ENCODE peak calls at places on chromosomes 11 and 22, in seven cellular contexts. R is neural progenitor cell, D is PC-3, U is GM23338, K is SK-N-SH, F is GM23248, B is MM.1S. T is an unnamed sample. For H3F3A, the result is how much of the 10 kb centered on the place peaks cover.

GRCh38 chr11:10931761-10932700 is 74.2 kb upstream of the ZBED5 start:
- DNase-seq in R (peak), D (peak), U (peak), K (no peak), F (no peak), B (no peak), T (peak)

GRCh38 chr11:65134952-65135632 is 773 bp upstream of the SYVN1 start:
- DNase-seq in R (peak), D (peak), U (peak), K (peak), F (peak), B (peak), T (peak)

GRCh38 chr22:27224485-27225364 is 567.3 kb downstream of the MIAT start:
- DNase-seq in R (no peak), D (no peak), U (no peak), K (peak), F (peak), B (no peak), T (no peak)

GRCh38 chr22:35582861-35583670 is 34.1 kb downstream of the MB start:
- DNase-seq in R (peak), D (peak), U (peak), K (peak), F (peak), B (peak), T (peak)

GRCh38 chr11:131408011-131408640 is 37.7 kb downstream of the NTM start:
- DNase-seq in R (peak), D (peak), U (peak), K (peak), F (peak), B (peak), T (peak)

GRCh38 chr11:94700631-94701030 is 67.5 kb upstream of the AMOTL1 start:
- DNase-seq in R (no peak), D (no peak), U (no peak), K (no peak), F (no peak), B (no peak), T (no peak)

GRCh38 chr11:12540913-12541587 is 133.2 kb upstream of the TEAD1 start:
- DNase-seq in R (peak), D (peak), U (peak), K (no peak), F (peak), B (no peak), T (peak)

GRCh38 chr11:11313426-11313825 is 39.6 kb downstream of the CSNK2A3 start:
- DNase-seq in R (no peak), D (peak), U (no peak), K (no peak), F (peak), B (no peak), T (no peak)

GRCh38 chr11:120645639-120646038 is 134.1 kb downstream of the GRIK4 start:
- DNase-seq in R (peak), D (no peak), U (peak), K (no peak), F (no peak), B (no peak), T (no peak)

GRCh38 chr11:9203715-9204311 is 61.3 kb downstream of the DENND5A start:
- DNase-seq in R (peak), D (no peak), U (peak), K (peak), F (no peak), B (no peak), T (no peak)

GRCh38 chr22:43287441-43287840 is 55.7 kb downstream of the SCUBE1 start:
- DNase-seq in R (no peak), D (no peak), U (no peak), K (peak), F (no peak), B (no peak), T (no peak)

GRCh38 chr22:27919943-27920755 is 1.1 kb upstream of the PITPNB start:
- DNase-seq in R (peak), D (peak), U (peak), K (peak), F (peak), B (no peak), T (peak)

GRCh38 chr22:29314074-29314473 is 1.4 kb downstream of the RASL10A start:
- DNase-seq in R (no peak), D (no peak), U (no peak), K (no peak), F (no peak), B (no peak), T (no peak)

GRCh38 chr11:114228401-114229061 is 67.7 kb upstream of the NNMT start:
- DNase-seq in R (no peak), D (no peak), U (no peak), K (peak), F (no peak), B (no peak), T (no peak)

GRCh38 chr11:57458410-57459111 is 1.8 kb upstream of the RTN4RL2 start:
- DNase-seq in R (peak), D (peak), U (peak), K (peak), F (peak), B (no peak), T (no peak)

GRCh38 chr11:123479048-123479837 is 49.2 kb downstream of the GRAMD1B start:
- DNase-seq in R (no peak), D (no peak), U (no peak), K (no peak), F (no peak), B (peak), T (no peak)

GRCh38 chr22:30436196-30436595 is 10.6 kb downstream of the MTFP1 start:
- DNase-seq in R (no peak), D (no peak), U (no peak), K (no peak), F (no peak), B (no peak), T (no peak)

GRCh38 chr11:58659910-58660570 is 37.6 kb downstream of the CNTF start:
- DNase-seq in R (no peak), D (peak), U (no peak), K (no peak), F (no peak), B (no peak), T (peak)

DNA sequence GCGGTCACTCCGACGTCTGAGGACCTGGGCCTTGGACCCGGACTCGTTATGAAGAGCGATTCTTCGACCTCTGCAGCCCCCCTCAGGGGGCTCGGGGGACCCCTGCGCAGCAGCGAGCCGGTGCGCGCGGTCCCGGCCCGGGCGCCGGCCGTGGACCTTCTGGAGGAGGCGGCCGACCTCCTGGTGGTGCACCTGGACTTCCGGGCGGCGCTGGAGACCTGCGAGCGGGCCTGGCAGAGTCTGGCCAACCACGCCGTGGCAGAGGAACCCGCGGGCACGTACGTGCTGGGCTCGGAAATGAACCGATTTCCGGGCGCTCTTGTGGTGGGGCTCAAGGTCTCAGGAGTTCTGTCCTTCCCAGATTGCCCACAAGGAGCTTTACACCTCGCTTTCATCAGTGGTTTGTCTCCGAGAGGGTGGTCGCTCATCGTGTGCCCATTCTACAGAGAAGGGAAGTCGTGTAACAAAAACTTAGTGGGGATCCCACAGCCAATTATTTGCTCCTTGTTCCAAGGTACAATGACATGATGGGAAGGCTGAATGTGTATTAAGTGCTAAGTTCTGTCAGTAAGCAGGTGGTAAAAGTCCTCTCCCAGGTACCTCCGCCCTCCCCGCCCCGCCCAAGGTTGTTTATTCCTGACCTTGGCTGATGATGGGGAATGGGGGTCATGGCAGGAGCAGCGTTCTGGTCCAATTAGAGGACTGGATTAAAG is 695 bp downstream of the PEX26 start:
- DNase-seq in R (no peak), D (peak), U (peak), K (peak), F (peak), B (peak), T (peak)
- H3K4me2 ChIP-seq in R (peak), D (peak), U (peak), K (peak), F (peak), B (peak), T (peak)

DNA sequence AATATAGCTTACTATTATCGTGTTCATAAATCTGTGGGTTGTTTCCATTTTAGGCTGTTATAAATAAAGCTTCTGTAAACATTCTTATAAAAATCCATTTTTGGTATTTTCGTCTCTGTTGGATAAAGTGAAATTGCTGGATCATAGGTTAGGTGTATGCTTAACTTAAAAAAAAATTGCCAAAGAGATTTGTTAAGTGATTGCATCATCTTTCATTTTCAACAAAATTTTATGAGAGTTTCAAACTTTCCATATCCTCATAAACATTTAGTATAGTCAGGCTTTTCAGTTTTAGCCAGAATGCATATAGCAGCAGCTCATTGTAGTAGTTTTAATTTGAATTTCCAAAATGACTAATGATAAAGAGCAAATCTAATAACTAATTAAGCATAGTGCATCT is 146.7 kb upstream of the CNTN5 start:
- DNase-seq in R (no peak), D (no peak), U (no peak), K (no peak), F (no peak), B (no peak), T (no peak)
- H3F3A ChIP-seq in R (under half), D (under half), U (under half), K (under half), F (under half), B (under half), T (under half)

DNA sequence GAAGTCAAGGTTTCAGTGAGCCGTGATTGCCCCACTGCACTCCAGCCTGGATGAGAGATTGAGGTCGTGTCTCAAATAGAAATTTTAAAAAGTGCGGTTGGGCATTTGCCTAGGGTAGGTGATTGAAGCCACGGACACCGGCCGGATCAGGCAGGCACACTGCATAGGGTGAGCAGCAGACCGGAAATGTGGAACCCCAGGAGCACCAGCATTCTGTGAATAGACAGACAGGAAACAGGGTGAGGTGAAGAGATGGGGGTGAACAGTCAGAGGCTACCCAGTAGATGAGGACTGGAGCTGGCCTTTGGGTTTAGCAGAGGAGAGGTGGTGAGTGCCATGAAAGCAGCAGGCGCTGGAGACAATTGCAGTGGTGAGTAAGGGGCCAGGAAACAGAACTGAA is 43.5 kb downstream of the PPFIA1 start:
- DNase-seq in R (no peak), D (no peak), U (no peak), K (no peak), F (no peak), B (no peak), T (no peak)
- H3K4me2 ChIP-seq in R (no peak), D (no peak), U (peak), K (no peak), F (no peak), B (no peak), T (no peak)

GRCh38 chr11:130179396-130180306 is 20.1 kb downstream of the ST14 start:
- DNase-seq in R (no peak), D (no peak), U (no peak), K (no peak), F (no peak), B (peak), T (no peak)
- H3F3A ChIP-seq in R (under half), D (under half), U (under half), K (under half), F (under half), B (half or more), T (under half)

DNA sequence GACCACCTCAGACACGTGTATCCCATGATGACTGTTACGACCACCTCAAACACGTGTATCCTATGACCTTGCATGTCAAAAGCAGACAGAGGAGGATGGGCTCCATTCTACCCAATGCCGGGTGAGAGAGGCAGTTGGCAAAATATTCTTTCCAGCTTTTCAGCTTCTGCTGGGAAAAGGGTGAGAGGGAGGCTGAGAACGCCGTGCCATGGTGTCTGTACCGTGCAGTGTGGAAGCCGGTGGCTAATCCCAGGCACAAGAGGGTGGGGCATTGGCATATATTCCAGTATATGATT is 1478.4 kb downstream of the TBC1D22A start:
- DNase-seq in R (no peak), D (no peak), U (no peak), K (no peak), F (no peak), B (no peak), T (no peak)
- H3K4me2 ChIP-seq in R (peak), D (no peak), U (no peak), K (no peak), F (no peak), B (no peak), T (no peak)

DNA sequence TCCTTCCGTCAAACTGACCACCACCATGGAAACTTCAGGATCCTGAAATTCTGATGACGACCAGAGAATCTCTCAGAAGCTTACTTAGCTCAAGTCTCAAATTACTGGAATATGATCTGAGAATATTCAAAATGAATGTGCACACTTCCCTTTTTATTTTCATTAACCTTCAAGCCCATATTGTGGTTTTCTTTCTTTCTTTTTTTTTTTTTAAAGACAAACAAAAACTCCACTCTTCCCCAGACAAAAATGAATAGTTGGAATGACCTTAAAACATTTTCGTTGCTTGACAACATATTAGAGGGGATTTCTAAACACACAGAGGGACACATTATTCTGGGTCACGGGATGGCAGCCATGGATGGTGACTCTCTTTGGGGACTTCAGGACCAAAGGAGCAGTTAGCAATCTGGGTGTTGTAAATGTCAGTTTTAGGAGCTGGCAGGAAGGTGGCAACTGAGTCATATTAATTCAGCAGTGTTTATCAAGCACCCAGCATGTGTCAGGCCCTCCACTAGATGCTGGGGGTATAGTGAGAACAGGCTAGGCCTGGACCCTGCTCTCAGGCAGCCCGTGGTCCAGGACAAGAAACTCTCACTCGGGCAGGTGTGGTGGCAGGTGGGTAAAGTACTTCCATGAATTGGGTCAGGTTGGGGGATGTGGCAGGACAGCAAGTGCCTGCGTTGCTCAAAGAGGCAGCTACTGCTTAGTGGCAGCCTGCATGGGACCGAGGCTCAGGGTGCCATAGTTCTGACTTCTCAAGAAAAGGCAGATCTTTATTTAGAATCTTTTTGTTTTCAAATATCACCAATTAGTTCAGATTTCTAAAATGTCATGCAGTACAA is 126.1 kb downstream of the HIPK3 start:
- DNase-seq in R (no peak), D (no peak), U (no peak), K (no peak), F (no peak), B (no peak), T (no peak)
- H3F3A ChIP-seq in R (under half), D (under half), U (under half), K (under half), F (under half), B (under half), T (under half)

GRCh38 chr22:21712751-21713427 is 22.7 kb downstream of the YPEL1 start:
- DNase-seq in R (peak), D (peak), U (peak), K (peak), F (peak), B (peak), T (peak)

GRCh38 chr22:21714059-21714770 is 21.4 kb downstream of the YPEL1 start:
- DNase-seq in R (no peak), D (no peak), U (no peak), K (no peak), F (no peak), B (no peak), T (no peak)

GRCh38 chr22:21711851-21712250 is 23.7 kb downstream of the YPEL1 start:
- DNase-seq in R (no peak), D (no peak), U (no peak), K (no peak), F (no peak), B (no peak), T (no peak)

GRCh38 chr22:21714784-21715183 is 20.8 kb downstream of the YPEL1 start:
- DNase-seq in R (no peak), D (peak), U (no peak), K (no peak), F (no peak), B (no peak), T (no peak)

GRCh38 chr22:21713428-21714058 is 22.1 kb downstream of the YPEL1 start:
- DNase-seq in R (no peak), D (peak), U (no peak), K (no peak), F (peak), B (no peak), T (no peak)
- H3K4me2 ChIP-seq in R (no peak), D (peak), U (no peak), K (peak), F (peak), B (no peak), T (no peak)

T was measured in PC-9.